ENCODE peak calls at places on chromosomes 7 and 10, in five cellular contexts. One of them, this sample, is unnamed.

GRCh38 chr10:90988802-90989201 is 67.9 kb upstream of the ANKRD1 start:
- DNase-seq in CD4-positive, CD25-positive, alpha-beta regulatory T cell: no peak
- DNase-seq in colonic mucosa: no peak
- DNase-seq in fibroblast of the aortic adventitia: no peak
- DNase-seq in dermis microvascular lymphatic vessel endothelial cell: no peak
- DNase-seq in this sample: no peak

GRCh38 chr10:124641282-124642075 is 102.7 kb downstream of the FAM53B start:
- DNase-seq in CD4-positive, CD25-positive, alpha-beta regulatory T cell: peak
- DNase-seq in fibroblast of the aortic adventitia: peak
- DNase-seq in dermis microvascular lymphatic vessel endothelial cell: no peak
- DNase-seq in colonic mucosa: no peak
- DNase-seq in this sample: peak

GRCh38 chr10:110077436-110078120 is 69.8 kb downstream of the ADD3 start:
- DNase-seq in dermis microvascular lymphatic vessel endothelial cell: no peak
- DNase-seq in CD4-positive, CD25-positive, alpha-beta regulatory T cell: peak
- DNase-seq in colonic mucosa: no peak
- DNase-seq in fibroblast of the aortic adventitia: peak
- DNase-seq in this sample: peak

GRCh38 chr10:124640538-124641231 is 103.5 kb downstream of the FAM53B start:
- DNase-seq in CD4-positive, CD25-positive, alpha-beta regulatory T cell: peak
- DNase-seq in fibroblast of the aortic adventitia: no peak
- DNase-seq in dermis microvascular lymphatic vessel endothelial cell: no peak
- DNase-seq in colonic mucosa: no peak
- DNase-seq in this sample: peak

GRCh38 chr10:58782876-58783859 is 270.5 kb downstream of the BICC1 start:
- DNase-seq in fibroblast of the aortic adventitia: peak
- DNase-seq in colonic mucosa: peak
- DNase-seq in dermis microvascular lymphatic vessel endothelial cell: no peak
- DNase-seq in CD4-positive, CD25-positive, alpha-beta regulatory T cell: no peak
- DNase-seq in this sample: no peak

GRCh38 chr7:130942211-130942964 is 208.4 kb upstream of the KLF14 start:
- DNase-seq in dermis microvascular lymphatic vessel endothelial cell: peak
- DNase-seq in fibroblast of the aortic adventitia: peak
- DNase-seq in colonic mucosa: peak
- DNase-seq in CD4-positive, CD25-positive, alpha-beta regulatory T cell: peak
- DNase-seq in this sample: peak

GRCh38 chr7:142519077-142519789 is 230.0 kb upstream of the PRSS1 start:
- DNase-seq in fibroblast of the aortic adventitia: no peak
- DNase-seq in CD4-positive, CD25-positive, alpha-beta regulatory T cell: peak
- DNase-seq in dermis microvascular lymphatic vessel endothelial cell: no peak
- DNase-seq in colonic mucosa: no peak
- DNase-seq in this sample: no peak

GRCh38 chr10:98510412-98510995 is 63.8 kb upstream of the HPS1 start:
- DNase-seq in dermis microvascular lymphatic vessel endothelial cell: no peak
- DNase-seq in fibroblast of the aortic adventitia: no peak
- DNase-seq in colonic mucosa: no peak
- DNase-seq in CD4-positive, CD25-positive, alpha-beta regulatory T cell: no peak
- DNase-seq in this sample: no peak

GRCh38 chr10:111360260-111360925 is 283.6 kb downstream of the ADRA2A start:
- DNase-seq in fibroblast of the aortic adventitia: peak
- DNase-seq in dermis microvascular lymphatic vessel endothelial cell: no peak
- DNase-seq in CD4-positive, CD25-positive, alpha-beta regulatory T cell: peak
- DNase-seq in colonic mucosa: peak
- DNase-seq in this sample: peak

GRCh38 chr10:113953505-113954272 is 90.0 kb upstream of the ADRB1 start:
- DNase-seq in CD4-positive, CD25-positive, alpha-beta regulatory T cell: peak
- DNase-seq in colonic mucosa: no peak
- DNase-seq in dermis microvascular lymphatic vessel endothelial cell: no peak
- DNase-seq in fibroblast of the aortic adventitia: no peak
- DNase-seq in this sample: no peak

GRCh38 chr10:75293456-75293840 is 57.7 kb upstream of the COMTD1 start:
- DNase-seq in dermis microvascular lymphatic vessel endothelial cell: no peak
- DNase-seq in fibroblast of the aortic adventitia: no peak
- DNase-seq in CD4-positive, CD25-positive, alpha-beta regulatory T cell: no peak
- DNase-seq in colonic mucosa: no peak
- DNase-seq in this sample: no peak

GRCh38 chr10:70084189-70084588 is 31.5 kb downstream of the MACROH2A2 start:
- DNase-seq in colonic mucosa: no peak
- DNase-seq in CD4-positive, CD25-positive, alpha-beta regulatory T cell: peak
- DNase-seq in dermis microvascular lymphatic vessel endothelial cell: no peak
- DNase-seq in fibroblast of the aortic adventitia: no peak
- DNase-seq in this sample: no peak

GRCh38 chr10:93993782-93994668 is at the start of gene PLCE1:
- DNase-seq in fibroblast of the aortic adventitia: peak
- DNase-seq in dermis microvascular lymphatic vessel endothelial cell: peak
- DNase-seq in colonic mucosa: peak
- DNase-seq in CD4-positive, CD25-positive, alpha-beta regulatory T cell: no peak
- DNase-seq in this sample: peak

GRCh38 chr10:16681525-16681924 is 135.7 kb downstream of the RSU1 start:
- DNase-seq in dermis microvascular lymphatic vessel endothelial cell: no peak
- DNase-seq in colonic mucosa: no peak
- DNase-seq in fibroblast of the aortic adventitia: no peak
- DNase-seq in CD4-positive, CD25-positive, alpha-beta regulatory T cell: no peak
- DNase-seq in this sample: no peak

GRCh38 chr7:35975851-35976454 is 175.1 kb downstream of the SEPTIN7 start:
- DNase-seq in CD4-positive, CD25-positive, alpha-beta regulatory T cell: peak
- DNase-seq in dermis microvascular lymphatic vessel endothelial cell: peak
- DNase-seq in fibroblast of the aortic adventitia: peak
- DNase-seq in colonic mucosa: peak
- DNase-seq in this sample: peak

GRCh38 chr10:42941245-42941644 is 135.6 kb upstream of the RET start:
- DNase-seq in CD4-positive, CD25-positive, alpha-beta regulatory T cell: no peak
- DNase-seq in fibroblast of the aortic adventitia: no peak
- DNase-seq in colonic mucosa: no peak
- DNase-seq in dermis microvascular lymphatic vessel endothelial cell: no peak
- DNase-seq in this sample: no peak

GRCh38 chr10:43913676-43914235 is 265.1 kb upstream of the ZNF32 start:
- DNase-seq in fibroblast of the aortic adventitia: no peak
- DNase-seq in colonic mucosa: no peak
- DNase-seq in dermis microvascular lymphatic vessel endothelial cell: no peak
- DNase-seq in CD4-positive, CD25-positive, alpha-beta regulatory T cell: no peak
- DNase-seq in this sample: peak

GRCh38 chr7:109836016-109836415 is 1254.9 kb upstream of the LRRN3 start:
- DNase-seq in colonic mucosa: no peak
- DNase-seq in fibroblast of the aortic adventitia: no peak
- DNase-seq in dermis microvascular lymphatic vessel endothelial cell: no peak
- DNase-seq in CD4-positive, CD25-positive, alpha-beta regulatory T cell: no peak
- DNase-seq in this sample: no peak

GRCh38 chr10:63128443-63128842 is 4.7 kb upstream of the NRBF2 start:
- DNase-seq in fibroblast of the aortic adventitia: peak
- DNase-seq in CD4-positive, CD25-positive, alpha-beta regulatory T cell: no peak
- DNase-seq in colonic mucosa: no peak
- DNase-seq in dermis microvascular lymphatic vessel endothelial cell: no peak
- DNase-seq in this sample: no peak

GRCh38 chr7:55539380-55539779 is 32.9 kb downstream of the VOPP1 start:
- DNase-seq in CD4-positive, CD25-positive, alpha-beta regulatory T cell: no peak
- DNase-seq in dermis microvascular lymphatic vessel endothelial cell: no peak
- DNase-seq in fibroblast of the aortic adventitia: no peak
- DNase-seq in colonic mucosa: no peak
- DNase-seq in this sample: no peak

GRCh38 chr7:75776295-75776971 is 4.4 kb upstream of the CCL26 start:
- DNase-seq in fibroblast of the aortic adventitia: peak
- DNase-seq in dermis microvascular lymphatic vessel endothelial cell: peak
- DNase-seq in CD4-positive, CD25-positive, alpha-beta regulatory T cell: peak
- DNase-seq in colonic mucosa: no peak
- DNase-seq in this sample: peak

GRCh38 chr10:56715262-56715661 is 354.2 kb upstream of the ZWINT start:
- DNase-seq in colonic mucosa: no peak
- DNase-seq in CD4-positive, CD25-positive, alpha-beta regulatory T cell: no peak
- DNase-seq in dermis microvascular lymphatic vessel endothelial cell: no peak
- DNase-seq in fibroblast of the aortic adventitia: no peak
- DNase-seq in this sample: no peak

GRCh38 chr10:13971586-13972475 is 358.9 kb downstream of the FRMD4A start:
- DNase-seq in fibroblast of the aortic adventitia: peak
- DNase-seq in CD4-positive, CD25-positive, alpha-beta regulatory T cell: no peak
- DNase-seq in dermis microvascular lymphatic vessel endothelial cell: no peak
- DNase-seq in colonic mucosa: no peak
- DNase-seq in this sample: no peak

GRCh38 chr10:68471063-68471585 is 649 bp downstream of the DNA2 start:
- DNase-seq in dermis microvascular lymphatic vessel endothelial cell: no peak
- DNase-seq in colonic mucosa: no peak
- DNase-seq in CD4-positive, CD25-positive, alpha-beta regulatory T cell: peak
- DNase-seq in fibroblast of the aortic adventitia: peak
- DNase-seq in this sample: peak

GRCh38 chr10:102167861-102168260 is 15.7 kb downstream of the NOLC1 start:
- DNase-seq in dermis microvascular lymphatic vessel endothelial cell: no peak
- DNase-seq in CD4-positive, CD25-positive, alpha-beta regulatory T cell: no peak
- DNase-seq in fibroblast of the aortic adventitia: peak
- DNase-seq in colonic mucosa: no peak
- DNase-seq in this sample: no peak

GRCh38 chr7:77524732-77525131 is 12.4 kb upstream of the PTPN12 start:
- DNase-seq in colonic mucosa: no peak
- DNase-seq in dermis microvascular lymphatic vessel endothelial cell: no peak
- DNase-seq in CD4-positive, CD25-positive, alpha-beta regulatory T cell: no peak
- DNase-seq in fibroblast of the aortic adventitia: no peak
- DNase-seq in this sample: no peak

GRCh38 chr7:26191233-26191973 is 9.1 kb downstream of the HNRNPA2B1 start:
- DNase-seq in colonic mucosa: no peak
- DNase-seq in CD4-positive, CD25-positive, alpha-beta regulatory T cell: no peak
- DNase-seq in dermis microvascular lymphatic vessel endothelial cell: no peak
- DNase-seq in fibroblast of the aortic adventitia: no peak
- DNase-seq in this sample: no peak

GRCh38 chr7:13240349-13240748 is 552.9 kb downstream of the ARL4A start:
- DNase-seq in CD4-positive, CD25-positive, alpha-beta regulatory T cell: no peak
- DNase-seq in colonic mucosa: no peak
- DNase-seq in dermis microvascular lymphatic vessel endothelial cell: no peak
- DNase-seq in fibroblast of the aortic adventitia: peak
- DNase-seq in this sample: peak

GRCh38 chr10:14906765-14907164 is 28.1 kb downstream of the SUV39H2 start:
- DNase-seq in colonic mucosa: no peak
- DNase-seq in dermis microvascular lymphatic vessel endothelial cell: no peak
- DNase-seq in fibroblast of the aortic adventitia: no peak
- DNase-seq in CD4-positive, CD25-positive, alpha-beta regulatory T cell: no peak
- DNase-seq in this sample: no peak